ENCODE peak calls at places on chromosome 20, in seven cellular contexts. One of them, this sample, is unnamed.

GRCh38 chr20:35091808-35092523 is 641 bp downstream of the TRPC4AP start:
- DNase-seq in stimulated activated CD4-positive, alpha-beta T cell treated with anti-CD3 and anti-CD28 coated beads, Interleukin-4, amount 100 ng/mL, for 24 hours: peak
- DNase-seq in spleen: no peak
- DNase-seq in adipocyte: peak
- DNase-seq in AG20443: peak
- DNase-seq in activated T-cell treated with anti-CD3 and anti-CD28 coated beads for 1 hour: peak
- DNase-seq in HEK293T: peak
- DNase-seq in this sample: no peak

GRCh38 chr20:50339196-50339901 is 148.7 kb downstream of the CEBPB start:
- DNase-seq in stimulated activated CD4-positive, alpha-beta T cell treated with anti-CD3 and anti-CD28 coated beads, Interleukin-4, amount 100 ng/mL, for 24 hours: no peak
- DNase-seq in spleen: peak
- DNase-seq in adipocyte: peak
- DNase-seq in AG20443: peak
- DNase-seq in activated T-cell treated with anti-CD3 and anti-CD28 coated beads for 1 hour: no peak
- DNase-seq in HEK293T: no peak
- DNase-seq in this sample: no peak

GRCh38 chr20:35511814-35512420 is 17.5 kb downstream of the C20orf173 start:
- DNase-seq in stimulated activated CD4-positive, alpha-beta T cell treated with anti-CD3 and anti-CD28 coated beads, Interleukin-4, amount 100 ng/mL, for 24 hours: no peak
- DNase-seq in spleen: no peak
- DNase-seq in adipocyte: peak
- DNase-seq in AG20443: peak
- DNase-seq in activated T-cell treated with anti-CD3 and anti-CD28 coated beads for 1 hour: no peak
- DNase-seq in HEK293T: peak
- DNase-seq in this sample: no peak

GRCh38 chr20:7178004-7178403 is 410.5 kb downstream of the BMP2 start:
- DNase-seq in stimulated activated CD4-positive, alpha-beta T cell treated with anti-CD3 and anti-CD28 coated beads, Interleukin-4, amount 100 ng/mL, for 24 hours: no peak
- DNase-seq in spleen: no peak
- DNase-seq in adipocyte: no peak
- DNase-seq in AG20443: no peak
- DNase-seq in activated T-cell treated with anti-CD3 and anti-CD28 coated beads for 1 hour: no peak
- DNase-seq in HEK293T: no peak
- DNase-seq in this sample: no peak

GRCh38 chr20:54625497-54625896 is 150.1 kb downstream of the DOK5 start:
- DNase-seq in stimulated activated CD4-positive, alpha-beta T cell treated with anti-CD3 and anti-CD28 coated beads, Interleukin-4, amount 100 ng/mL, for 24 hours: no peak
- DNase-seq in spleen: no peak
- DNase-seq in adipocyte: no peak
- DNase-seq in AG20443: no peak
- DNase-seq in activated T-cell treated with anti-CD3 and anti-CD28 coated beads for 1 hour: no peak
- DNase-seq in HEK293T: no peak
- DNase-seq in this sample: no peak

GRCh38 chr20:50788045-50788867 is 6.6 kb upstream of the BCAS4 start:
- DNase-seq in stimulated activated CD4-positive, alpha-beta T cell treated with anti-CD3 and anti-CD28 coated beads, Interleukin-4, amount 100 ng/mL, for 24 hours: no peak
- DNase-seq in spleen: peak
- DNase-seq in adipocyte: peak
- DNase-seq in AG20443: peak
- DNase-seq in activated T-cell treated with anti-CD3 and anti-CD28 coated beads for 1 hour: no peak
- DNase-seq in HEK293T: peak
- DNase-seq in this sample: no peak

GRCh38 chr20:42530855-42531674 is 658.6 kb downstream of the PTPRT start:
- DNase-seq in stimulated activated CD4-positive, alpha-beta T cell treated with anti-CD3 and anti-CD28 coated beads, Interleukin-4, amount 100 ng/mL, for 24 hours: no peak
- DNase-seq in spleen: no peak
- DNase-seq in adipocyte: peak
- DNase-seq in AG20443: peak
- DNase-seq in activated T-cell treated with anti-CD3 and anti-CD28 coated beads for 1 hour: no peak
- DNase-seq in HEK293T: peak
- DNase-seq in this sample: no peak

GRCh38 chr20:44211177-44212039 is 837 bp upstream of the OSER1 start:
- DNase-seq in stimulated activated CD4-positive, alpha-beta T cell treated with anti-CD3 and anti-CD28 coated beads, Interleukin-4, amount 100 ng/mL, for 24 hours: no peak
- DNase-seq in spleen: peak
- DNase-seq in adipocyte: peak
- DNase-seq in AG20443: peak
- DNase-seq in activated T-cell treated with anti-CD3 and anti-CD28 coated beads for 1 hour: no peak
- DNase-seq in HEK293T: no peak
- DNase-seq in this sample: no peak

GRCh38 chr20:17568972-17569471 is 853 bp upstream of the DSTN start:
- DNase-seq in stimulated activated CD4-positive, alpha-beta T cell treated with anti-CD3 and anti-CD28 coated beads, Interleukin-4, amount 100 ng/mL, for 24 hours: peak
- DNase-seq in spleen: peak
- DNase-seq in adipocyte: peak
- DNase-seq in AG20443: peak
- DNase-seq in activated T-cell treated with anti-CD3 and anti-CD28 coated beads for 1 hour: no peak
- DNase-seq in HEK293T: peak
- DNase-seq in this sample: peak

GRCh38 chr20:32943490-32944052 is 60.7 kb downstream of the SUN5 start:
- DNase-seq in stimulated activated CD4-positive, alpha-beta T cell treated with anti-CD3 and anti-CD28 coated beads, Interleukin-4, amount 100 ng/mL, for 24 hours: no peak
- DNase-seq in spleen: no peak
- DNase-seq in adipocyte: no peak
- DNase-seq in AG20443: no peak
- DNase-seq in activated T-cell treated with anti-CD3 and anti-CD28 coated beads for 1 hour: no peak
- DNase-seq in HEK293T: no peak
- DNase-seq in this sample: no peak

GRCh38 chr20:61777773-61778484 is 287.8 kb downstream of the TAF4 start:
- DNase-seq in stimulated activated CD4-positive, alpha-beta T cell treated with anti-CD3 and anti-CD28 coated beads, Interleukin-4, amount 100 ng/mL, for 24 hours: no peak
- DNase-seq in spleen: peak
- DNase-seq in adipocyte: no peak
- DNase-seq in AG20443: no peak
- DNase-seq in activated T-cell treated with anti-CD3 and anti-CD28 coated beads for 1 hour: no peak
- DNase-seq in HEK293T: no peak
- DNase-seq in this sample: no peak

GRCh38 chr20:22374066-22374465 is 210.3 kb downstream of the FOXA2 start:
- DNase-seq in stimulated activated CD4-positive, alpha-beta T cell treated with anti-CD3 and anti-CD28 coated beads, Interleukin-4, amount 100 ng/mL, for 24 hours: no peak
- DNase-seq in spleen: no peak
- DNase-seq in adipocyte: no peak
- DNase-seq in AG20443: no peak
- DNase-seq in activated T-cell treated with anti-CD3 and anti-CD28 coated beads for 1 hour: no peak
- DNase-seq in HEK293T: no peak
- DNase-seq in this sample: no peak

GRCh38 chr20:55744896-55745295 is 260.4 kb downstream of the CBLN4 start:
- DNase-seq in stimulated activated CD4-positive, alpha-beta T cell treated with anti-CD3 and anti-CD28 coated beads, Interleukin-4, amount 100 ng/mL, for 24 hours: no peak
- DNase-seq in spleen: no peak
- DNase-seq in adipocyte: no peak
- DNase-seq in AG20443: no peak
- DNase-seq in activated T-cell treated with anti-CD3 and anti-CD28 coated beads for 1 hour: no peak
- DNase-seq in HEK293T: no peak
- DNase-seq in this sample: no peak

GRCh38 chr20:52975024-52975732 is 3.0 kb downstream of the TSHZ2 start:
- DNase-seq in stimulated activated CD4-positive, alpha-beta T cell treated with anti-CD3 and anti-CD28 coated beads, Interleukin-4, amount 100 ng/mL, for 24 hours: peak
- DNase-seq in spleen: no peak
- DNase-seq in adipocyte: no peak
- DNase-seq in AG20443: no peak
- DNase-seq in activated T-cell treated with anti-CD3 and anti-CD28 coated beads for 1 hour: no peak
- DNase-seq in HEK293T: no peak
- DNase-seq in this sample: no peak

GRCh38 chr20:50992733-50993457 is 30.0 kb downstream of the KCNG1 start:
- DNase-seq in stimulated activated CD4-positive, alpha-beta T cell treated with anti-CD3 and anti-CD28 coated beads, Interleukin-4, amount 100 ng/mL, for 24 hours: peak
- DNase-seq in spleen: no peak
- DNase-seq in adipocyte: peak
- DNase-seq in AG20443: peak
- DNase-seq in activated T-cell treated with anti-CD3 and anti-CD28 coated beads for 1 hour: no peak
- DNase-seq in HEK293T: peak
- DNase-seq in this sample: peak

GRCh38 chr20:51536116-51537069 is 6.1 kb downstream of the NFATC2 start:
- DNase-seq in stimulated activated CD4-positive, alpha-beta T cell treated with anti-CD3 and anti-CD28 coated beads, Interleukin-4, amount 100 ng/mL, for 24 hours: no peak
- DNase-seq in spleen: no peak
- DNase-seq in adipocyte: no peak
- DNase-seq in AG20443: no peak
- DNase-seq in activated T-cell treated with anti-CD3 and anti-CD28 coated beads for 1 hour: no peak
- DNase-seq in HEK293T: no peak
- DNase-seq in this sample: no peak

GRCh38 chr20:16147916-16148315 is 425.3 kb downstream of the KIF16B start:
- DNase-seq in stimulated activated CD4-positive, alpha-beta T cell treated with anti-CD3 and anti-CD28 coated beads, Interleukin-4, amount 100 ng/mL, for 24 hours: no peak
- DNase-seq in spleen: no peak
- DNase-seq in adipocyte: no peak
- DNase-seq in AG20443: no peak
- DNase-seq in activated T-cell treated with anti-CD3 and anti-CD28 coated beads for 1 hour: no peak
- DNase-seq in HEK293T: no peak
- DNase-seq in this sample: no peak

GRCh38 chr20:45489083-45489531 is 19.6 kb downstream of the WFDC2 start:
- DNase-seq in stimulated activated CD4-positive, alpha-beta T cell treated with anti-CD3 and anti-CD28 coated beads, Interleukin-4, amount 100 ng/mL, for 24 hours: no peak
- DNase-seq in spleen: no peak
- DNase-seq in adipocyte: no peak
- DNase-seq in AG20443: no peak
- DNase-seq in activated T-cell treated with anti-CD3 and anti-CD28 coated beads for 1 hour: no peak
- DNase-seq in HEK293T: no peak
- DNase-seq in this sample: no peak

GRCh38 chr20:23446505-23446904 is 6.2 kb downstream of the CST11 start:
- DNase-seq in stimulated activated CD4-positive, alpha-beta T cell treated with anti-CD3 and anti-CD28 coated beads, Interleukin-4, amount 100 ng/mL, for 24 hours: peak
- DNase-seq in spleen: peak
- DNase-seq in adipocyte: peak
- DNase-seq in AG20443: no peak
- DNase-seq in activated T-cell treated with anti-CD3 and anti-CD28 coated beads for 1 hour: no peak
- DNase-seq in HEK293T: peak
- DNase-seq in this sample: no peak

This sample was measured in pulmonary artery endothelial cell.